ENCODE peak calls at places on chromosomes 11 and 22, in ten cellular contexts. C is foreskin melanocyte, K is immature natural killer cell, H is spleen, T is nephron progenitor cell, A is ACHN, X is SW480, R is GM04503, N is A172, B is non-pigmented ciliary epithelial cell. W is an unnamed sample.

GRCh38 chr22:48580481-48580970 is 1247.1 kb downstream of the BRD1 start:
- DNase-seq in C (no peak), K (no peak), H (no peak), T (no peak), A (no peak), X (no peak), R (no peak), N (no peak), B (no peak), W (no peak)

GRCh38 chr11:17641792-17642350 is 77.5 kb upstream of the MYOD1 start:
- DNase-seq in C (no peak), K (no peak), H (no peak), T (no peak), A (no peak), X (no peak), R (no peak), N (no peak), B (no peak), W (no peak)

GRCh38 chr11:69333149-69333710 is 39.3 kb downstream of the MYEOV start:
- DNase-seq in C (no peak), K (no peak), H (no peak), T (no peak), A (no peak), X (no peak), R (no peak), N (no peak), B (no peak), W (no peak)

GRCh38 chr11:134216816-134217215 is 7.0 kb downstream of the NCAPD3 start:
- DNase-seq in C (no peak), K (no peak), H (no peak), T (no peak), A (no peak), X (no peak), R (no peak), N (no peak), B (no peak), W (no peak)

GRCh38 chr22:30562391-30562790 is 12.1 kb downstream of the GAL3ST1 start:
- DNase-seq in C (no peak), K (no peak), H (no peak), T (no peak), A (peak; percentile 84), X (peak; percentile 25), R (no peak), N (peak; percentile 51), B (no peak), W (peak; percentile 20)

GRCh38 chr11:121105063-121105480 is 4.0 kb downstream of the TECTA start:
- DNase-seq in C (no peak), K (no peak), H (no peak), T (no peak), A (no peak), X (no peak), R (no peak), N (no peak), B (no peak), W (no peak)

GRCh38 chr22:30922151-30922611 is 46.4 kb downstream of the MORC2 start:
- DNase-seq in C (no peak), K (peak; percentile 83), H (peak; percentile 91), T (no peak), A (peak; percentile 65), X (no peak), R (no peak), N (no peak), B (no peak), W (no peak)

GRCh38 chr11:11857769-11858168 is 16.0 kb downstream of the USP47 start:
- DNase-seq in C (no peak), K (peak; percentile 45), H (no peak), T (no peak), A (peak; percentile 96), X (no peak), R (no peak), N (peak; percentile 99), B (no peak), W (no peak)

GRCh38 chr11:64019106-64020031 is 16.4 kb upstream of the FLRT1 start:
- DNase-seq in C (no peak), K (no peak), H (no peak), T (no peak), A (no peak), X (no peak), R (no peak), N (no peak), B (no peak), W (no peak)

GRCh38 chr11:121446752-121447156 is 5.4 kb upstream of the SORL1 start:
- DNase-seq in C (no peak), K (no peak), H (no peak), T (peak; percentile 33), A (no peak), X (no peak), R (no peak), N (no peak), B (no peak), W (no peak)

GRCh38 chr11:74460481-74461154 is 6.7 kb downstream of the KCNE3 start:
- DNase-seq in C (no peak), K (no peak), H (no peak), T (no peak), A (no peak), X (no peak), R (peak; percentile 23), N (no peak), B (no peak), W (no peak)

GRCh38 chr11:8095831-8096522 is 15.0 kb downstream of the TUB start:
- DNase-seq in C (no peak), K (no peak), H (peak; percentile 61), T (no peak), A (no peak), X (no peak), R (no peak), N (no peak), B (no peak), W (no peak)

GRCh38 chr11:97746832-97747231 is 1273.9 kb upstream of the CNTN5 start:
- DNase-seq in C (no peak), K (no peak), H (no peak), T (no peak), A (no peak), X (no peak), R (no peak), N (no peak), B (no peak), W (no peak)

GRCh38 chr11:71266114-71266833 is 13.9 kb upstream of the SHANK2 start:
- DNase-seq in C (no peak), K (no peak), H (no peak), T (no peak), A (no peak), X (no peak), R (no peak), N (no peak), B (no peak), W (no peak)

GRCh38 chr11:359181-359714 is 10.1 kb upstream of the B4GALNT4 start:
- DNase-seq in C (no peak), K (peak; percentile 74), H (peak; percentile 69), T (no peak), A (no peak), X (no peak), R (no peak), N (peak; percentile 18), B (no peak), W (no peak)

GRCh38 chr22:38481162-38481870 is 13.4 kb downstream of the KDELR3 start:
- DNase-seq in C (no peak), K (no peak), H (no peak), T (no peak), A (no peak), X (no peak), R (no peak), N (no peak), B (no peak), W (no peak)

GRCh38 chr11:22234743-22235142 is 41.9 kb downstream of the ANO5 start:
- DNase-seq in C (no peak), K (no peak), H (no peak), T (no peak), A (no peak), X (no peak), R (no peak), N (no peak), B (no peak), W (no peak)

GRCh38 chr11:119120639-119121007 is 757 bp upstream of the HINFP start:
- DNase-seq in C (no peak), K (no peak), H (no peak), T (peak; percentile 46), A (no peak), X (no peak), R (no peak), N (no peak), B (peak; percentile 20), W (peak; percentile 25)

GRCh38 chr11:68214173-68215086 is 1.3 kb upstream of the KMT5B start:
- DNase-seq in C (no peak), K (no peak), H (peak; percentile 89), T (peak; percentile 44), A (no peak), X (peak; percentile 29), R (no peak), N (no peak), B (no peak), W (peak; percentile 34)

GRCh38 chr11:18804621-18805020 is 13.0 kb upstream of the PTPN5 start:
- DNase-seq in C (no peak), K (no peak), H (no peak), T (no peak), A (no peak), X (no peak), R (no peak), N (no peak), B (no peak), W (no peak)

GRCh38 chr11:130897262-130898182 is 18.8 kb downstream of the SNX19 start:
- DNase-seq in C (no peak), K (no peak), H (no peak), T (no peak), A (peak; percentile 90), X (no peak), R (peak; percentile 91), N (peak; percentile 56), B (peak; percentile 83), W (no peak)

GRCh38 chr11:128294001-128294684 is 293.2 kb downstream of the ETS1 start:
- DNase-seq in C (no peak), K (no peak), H (no peak), T (peak; percentile 83), A (no peak), X (no peak), R (no peak), N (no peak), B (no peak), W (no peak)

GRCh38 chr11:33970984-33971466 is 79.1 kb upstream of the LMO2 start:
- DNase-seq in C (peak; percentile 42), K (peak; percentile 18), H (no peak), T (peak; percentile 29), A (peak; percentile 54), X (peak; percentile 81), R (no peak), N (peak; percentile 67), B (peak; percentile 18), W (peak; percentile 57)

GRCh38 chr11:64285885-64286800 is 495 bp downstream of the GPR137 start:
- DNase-seq in C (no peak), K (no peak), H (peak; percentile 80), T (no peak), A (peak; percentile 28), X (peak; percentile 77), R (no peak), N (peak; percentile 29), B (no peak), W (no peak)

GRCh38 chr11:59719556-59719955 is 5.9 kb upstream of the OR10V1 start:
- DNase-seq in C (no peak), K (no peak), H (no peak), T (no peak), A (no peak), X (no peak), R (no peak), N (no peak), B (no peak), W (no peak)